ENCODE peak calls at places on chromosomes 3 and 15, in six cellular contexts. U is body of pancreas; A is CD8-positive, alpha-beta T cell; P is AG04450; C is psoas muscle; O is HepG2. E is an unnamed sample.

GRCh38 chr3:42683875-42684593 is 1.3 kb upstream of the KLHL40 start:
- DNase-seq in U (no peak), A (no peak), P (peak), C (peak), O (peak), E (peak)

GRCh38 chr3:131303848-131304247 is 77.7 kb upstream of the NUDT16 start:
- DNase-seq in U (no peak), A (no peak), P (no peak), C (no peak), O (no peak), E (no peak)

GRCh38 chr3:124885466-124886167 is 1.5 kb downstream of the ITGB5 start:
- DNase-seq in U (no peak), A (no peak), P (no peak), C (no peak), O (no peak), E (no peak)

GRCh38 chr3:1235526-1236120 is 142.8 kb downstream of the CNTN6 start:
- DNase-seq in U (no peak), A (no peak), P (no peak), C (no peak), O (no peak), E (no peak)

GRCh38 chr3:51717446-51717845 is 10.6 kb downstream of the GRM2 start:
- DNase-seq in U (no peak), A (no peak), P (no peak), C (no peak), O (no peak), E (no peak)

GRCh38 chr3:108322352-108322751 is 26.0 kb downstream of the HHLA2 start:
- DNase-seq in U (no peak), A (peak), P (no peak), C (no peak), O (no peak), E (no peak)

GRCh38 chr15:45729146-45729545 is 94.3 kb downstream of the SQOR start:
- DNase-seq in U (no peak), A (no peak), P (no peak), C (no peak), O (no peak), E (no peak)

GRCh38 chr3:138089091-138089490 is 26.3 kb downstream of the DZIP1L start:
- DNase-seq in U (no peak), A (no peak), P (peak), C (no peak), O (peak), E (no peak)

GRCh38 chr15:79724804-79725203 is 172.0 kb downstream of the MTHFS start:
- DNase-seq in U (no peak), A (no peak), P (no peak), C (no peak), O (no peak), E (no peak)

GRCh38 chr3:129616291-129616690 is 9.8 kb upstream of the PLXND1 start:
- DNase-seq in U (no peak), A (no peak), P (no peak), C (no peak), O (no peak), E (no peak)

GRCh38 chr3:19866751-19867347 is 67.2 kb downstream of the EFHB start:
- DNase-seq in U (peak), A (peak), P (no peak), C (no peak), O (peak), E (no peak)

GRCh38 chr15:70243686-70244540 is 146.2 kb upstream of the TLE3 start:
- DNase-seq in U (no peak), A (no peak), P (no peak), C (no peak), O (no peak), E (no peak)

GRCh38 chr3:149152420-149152819 is 23.0 kb downstream of the HPS3 start:
- DNase-seq in U (no peak), A (no peak), P (no peak), C (no peak), O (no peak), E (no peak)

GRCh38 chr15:79116771-79117170 is 26.2 kb upstream of the RASGRF1 start:
- DNase-seq in U (no peak), A (no peak), P (no peak), C (no peak), O (no peak), E (no peak)

GRCh38 chr3:129829640-129830039 is 63.9 kb downstream of the TMCC1 start:
- DNase-seq in U (peak), A (peak), P (peak), C (peak), O (peak), E (no peak)

GRCh38 chr15:99449514-99449913 is 116.3 kb upstream of the MEF2A start:
- DNase-seq in U (no peak), A (no peak), P (no peak), C (no peak), O (no peak), E (no peak)

GRCh38 chr15:29324746-29325145 is 55.1 kb upstream of the NSMCE3 start:
- DNase-seq in U (no peak), A (no peak), P (no peak), C (no peak), O (no peak), E (no peak)

GRCh38 chr3:168269019-168269418 is 173.3 kb upstream of the GOLIM4 start:
- DNase-seq in U (no peak), A (no peak), P (no peak), C (no peak), O (no peak), E (no peak)

GRCh38 chr3:165643433-165643824 is 193.8 kb downstream of the BCHE start:
- DNase-seq in U (no peak), A (no peak), P (peak), C (no peak), O (no peak), E (no peak)

GRCh38 chr3:129014793-129015345 is 13.8 kb downstream of the EFCC1 start:
- DNase-seq in U (no peak), A (no peak), P (no peak), C (no peak), O (no peak), E (no peak)

GRCh38 chr15:29937956-29938355 is 115.7 kb upstream of the TJP1 start:
- DNase-seq in U (no peak), A (no peak), P (peak), C (no peak), O (no peak), E (no peak)

GRCh38 chr3:184822081-184822480 is 10.1 kb downstream of the VPS8 start:
- DNase-seq in U (no peak), A (no peak), P (no peak), C (no peak), O (no peak), E (no peak)

GRCh38 chr3:32310918-32311839 is 72.7 kb downstream of the CMTM8 start:
- DNase-seq in U (no peak), A (no peak), P (no peak), C (no peak), O (peak), E (no peak)

GRCh38 chr3:30124435-30125390 is 481.7 kb upstream of the TGFBR2 start:
- DNase-seq in U (peak), A (no peak), P (peak), C (no peak), O (no peak), E (no peak)

GRCh38 chr3:11570789-11571495 is 72.8 kb downstream of the VGLL4 start:
- DNase-seq in U (no peak), A (no peak), P (no peak), C (no peak), O (no peak), E (no peak)

GRCh38 chr3:89367166-89367565 is 259.7 kb downstream of the EPHA3 start:
- DNase-seq in U (no peak), A (no peak), P (no peak), C (no peak), O (no peak), E (no peak)

GRCh38 chr15:71691700-71692417 is 118.5 kb upstream of the NR2E3 start:
- DNase-seq in U (no peak), A (no peak), P (peak), C (peak), O (no peak), E (no peak)

GRCh38 chr15:74414603-74415338 is 19.0 kb downstream of the SEMA7A start:
- DNase-seq in U (no peak), A (no peak), P (no peak), C (no peak), O (no peak), E (no peak)

GRCh38 chr3:49415931-49416601 is 3.8 kb downstream of the TCTA start:
- DNase-seq in U (no peak), A (peak), P (no peak), C (no peak), O (no peak), E (no peak)

GRCh38 chr15:51688863-51689262 is 7.6 kb downstream of the SCG3 start:
- DNase-seq in U (no peak), A (no peak), P (no peak), C (no peak), O (no peak), E (no peak)

DNA sequence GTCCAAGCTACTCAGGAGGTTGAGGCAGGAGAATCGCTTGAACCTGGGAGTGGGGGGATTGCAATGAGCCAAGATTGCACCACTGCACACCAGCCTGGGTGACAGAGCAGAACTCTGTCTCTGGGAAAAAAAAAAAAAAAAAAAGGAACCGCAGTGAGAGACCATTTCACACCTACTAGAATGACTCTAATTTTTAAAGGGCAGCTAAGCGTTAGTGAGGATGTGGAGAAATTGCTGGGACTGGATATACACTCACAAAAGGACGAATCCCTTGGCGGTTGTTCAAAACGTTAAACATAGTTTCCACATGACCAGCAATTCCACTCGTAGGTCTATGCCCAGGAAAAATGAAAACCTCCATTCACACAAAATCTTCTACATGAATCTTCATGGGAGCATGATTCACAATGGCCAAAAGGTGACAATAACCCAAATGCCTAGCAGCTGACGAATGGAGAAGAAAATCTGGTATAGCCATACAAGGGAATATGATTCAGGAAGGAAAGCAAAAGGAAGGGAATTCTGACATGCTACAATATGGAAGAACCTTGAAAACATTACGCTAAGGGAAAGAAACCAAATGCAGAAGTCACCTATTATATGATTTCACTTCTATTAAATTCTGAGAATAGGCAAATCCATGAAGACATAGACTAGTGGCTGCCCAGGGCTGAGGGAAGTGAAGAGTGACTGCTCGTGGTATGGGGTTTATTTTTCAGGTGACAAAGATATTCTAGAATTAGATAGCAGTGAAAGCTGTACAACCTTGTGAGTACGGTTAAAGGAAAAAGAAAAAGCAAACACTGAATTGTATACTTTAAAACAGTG is 126.9 kb downstream of the CHSY1 start:
- DNase-seq in U (no peak), A (no peak), P (peak), C (no peak), O (no peak), E (no peak)
- H3K27ac ChIP-seq in U (no peak), A (no peak), P (peak), C (no peak), O (no peak), E (no peak)

DNA sequence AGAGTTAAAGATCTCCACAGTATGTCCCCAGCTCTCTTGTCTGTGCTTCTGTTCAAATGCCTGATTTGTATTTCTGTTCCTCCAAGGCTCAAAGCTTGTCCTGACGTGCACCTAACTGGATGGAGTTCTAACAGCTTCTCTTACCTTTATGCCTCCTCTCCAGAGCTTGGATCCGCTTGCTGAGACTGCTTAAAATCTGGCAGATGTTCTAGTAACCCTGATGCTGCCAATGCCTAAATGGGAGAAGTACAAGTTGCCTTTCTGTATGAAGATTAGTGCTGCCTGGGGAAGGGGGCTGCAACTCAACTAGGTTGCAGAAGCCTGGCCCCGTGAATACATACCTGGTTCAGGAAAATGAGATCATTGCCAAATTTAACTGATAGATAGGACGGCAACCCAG is 354.5 kb upstream of the KCNMB2 start:
- DNase-seq in U (no peak), A (no peak), P (no peak), C (no peak), O (no peak), E (no peak)
- H3K27ac ChIP-seq in U (no peak), A (no peak), P (no peak), C (no peak), O (no peak), E (no peak)

DNA sequence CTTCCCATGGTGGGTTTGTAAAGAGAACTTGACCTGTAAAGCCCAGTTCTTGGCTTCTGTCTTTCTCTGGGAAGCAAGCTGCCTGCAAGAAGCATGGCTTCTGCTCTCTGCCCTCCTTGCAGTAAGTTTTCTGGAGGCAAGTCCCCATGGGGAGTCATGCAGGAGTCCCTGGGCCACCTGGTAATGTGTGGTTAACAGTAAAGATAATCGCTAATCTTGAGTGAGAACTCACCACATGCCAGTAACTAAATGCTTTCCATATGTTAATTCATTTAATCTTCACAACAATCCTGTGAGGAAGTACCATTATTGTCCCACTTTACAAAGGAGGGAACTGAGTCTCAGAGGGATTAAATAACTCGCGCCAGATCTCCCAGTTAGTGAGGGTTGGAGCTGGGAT is 4.2 kb downstream of the CAPN3 start:
- DNase-seq in U (no peak), A (no peak), P (no peak), C (no peak), O (no peak), E (no peak)
- H3K27ac ChIP-seq in U (no peak), A (no peak), P (no peak), C (peak), O (no peak), E (no peak)

GRCh38 chr15:40930430-40931299 is 1.5 kb downstream of the DLL4 start:
- DNase-seq in U (peak), A (peak), P (no peak), C (peak), O (peak), E (no peak)
- H3K27ac ChIP-seq in U (no peak), A (no peak), P (no peak), C (peak), O (no peak), E (no peak)

DNA sequence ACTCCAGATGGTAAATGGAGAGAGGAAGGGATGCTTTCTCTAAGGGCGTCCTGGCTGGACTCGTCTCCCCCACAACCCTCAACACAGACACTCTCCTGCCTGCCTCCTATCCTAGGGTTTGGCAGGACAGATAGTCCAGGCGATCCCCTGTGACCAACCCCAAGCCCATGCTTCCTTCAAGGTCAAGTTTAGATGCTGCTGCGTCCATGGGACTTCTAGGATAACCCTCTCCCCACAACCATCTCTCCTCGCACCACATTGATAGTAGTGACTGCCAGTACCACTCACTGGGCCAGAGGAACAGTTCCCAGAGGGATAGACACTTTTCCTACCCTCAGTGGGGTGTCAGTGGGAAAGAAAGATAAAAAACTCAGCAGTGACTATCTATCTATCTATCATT is 166.0 kb downstream of the ABHD5 start:
- DNase-seq in U (no peak), A (no peak), P (no peak), C (no peak), O (no peak), E (no peak)
- H3K27ac ChIP-seq in U (no peak), A (no peak), P (no peak), C (no peak), O (no peak), E (no peak)

GRCh38 chr3:86988986-86989385 is 2.0 kb downstream of the VGLL3 start:
- DNase-seq in U (no peak), A (no peak), P (no peak), C (no peak), O (no peak), E (no peak)
- H3K27ac ChIP-seq in U (no peak), A (no peak), P (peak), C (peak), O (no peak), E (no peak)

GRCh38 chr15:39468828-39469227 is 112.1 kb upstream of the THBS1 start:
- DNase-seq in U (no peak), A (no peak), P (no peak), C (no peak), O (no peak), E (no peak)
- H3K27ac ChIP-seq in U (no peak), A (no peak), P (no peak), C (no peak), O (no peak), E (no peak)

DNA sequence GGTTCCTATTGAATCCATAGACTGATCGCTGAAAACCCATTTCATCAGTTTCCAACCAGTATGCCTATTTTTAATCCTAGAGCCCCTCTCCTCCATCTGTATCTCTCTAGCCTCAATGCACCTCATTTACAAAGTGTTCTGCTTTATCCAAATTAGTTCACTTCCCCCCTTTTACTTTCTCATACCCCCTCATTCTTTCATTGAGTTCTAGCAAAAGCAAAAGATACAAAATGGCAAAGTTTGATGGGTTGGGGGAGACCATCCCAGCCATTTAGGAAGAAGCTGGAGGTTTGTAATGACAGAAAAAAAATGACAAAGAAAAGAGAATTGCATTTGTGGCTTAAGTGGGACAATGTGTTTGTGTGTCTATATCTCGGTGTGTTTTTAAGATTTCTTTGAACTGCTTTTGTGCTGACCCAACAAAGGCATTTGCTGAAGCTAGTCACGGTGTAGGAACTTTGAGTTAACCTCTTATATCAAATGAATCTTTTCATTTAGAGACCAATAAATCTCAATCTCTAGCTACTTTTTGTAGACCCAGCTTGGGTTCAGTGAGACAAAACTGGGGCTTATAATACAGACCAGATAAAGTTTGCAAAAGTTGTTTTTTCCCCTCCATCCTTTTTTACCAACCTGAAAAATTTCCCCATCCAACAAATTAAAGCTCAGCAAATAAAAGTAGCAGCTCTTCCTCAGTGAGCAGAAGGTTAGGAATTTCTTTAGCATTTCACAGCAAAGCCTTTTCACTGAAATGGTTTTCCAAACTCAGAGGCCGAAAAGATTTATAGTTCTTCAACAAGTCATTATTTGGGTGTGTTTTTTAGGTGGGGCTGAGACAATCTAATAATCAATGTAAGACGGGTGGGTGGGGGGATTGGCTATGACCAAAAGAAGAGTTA is 18.8 kb downstream of the NR2F2 start:
- DNase-seq in U (no peak), A (no peak), P (no peak), C (no peak), O (no peak), E (no peak)
- H3K27ac ChIP-seq in U (no peak), A (no peak), P (peak), C (peak), O (no peak), E (no peak)